ENCODE peak calls at places on chromosomes 4 and X, in eight cellular contexts. D is body of pancreas, N is mammary epithelial cell, T is HCT116, F is bronchial epithelial cell, X is IMR-90, Z is tibial nerve, A is HL-60. Q is an unnamed sample.

GRCh38 chr4:78149737-78150136 is 92.6 kb downstream of the FRAS1 start:
- DNase-seq in F (no peak), N (no peak), D (no peak), Z (no peak), A (no peak), T (no peak), X (no peak), Q (no peak)

GRCh38 chrX:10010686-10011085 is 43.5 kb downstream of the CLDN34 start:
- DNase-seq in A (no peak), D (no peak), T (no peak), F (peak; percentile 77), N (peak; percentile 46), Z (no peak), X (peak; percentile 70), Q (no peak)

GRCh38 chr4:149063007-149063406 is 620.8 kb upstream of the NR3C2 start:
- DNase-seq in T (no peak), Z (no peak), A (no peak), F (peak; percentile 4), D (no peak), X (no peak), N (no peak), Q (no peak)

GRCh38 chr4:85474818-85475630 is at the start of gene ARHGAP24:
- DNase-seq in N (peak; percentile 93), Z (peak; percentile 87), A (peak; percentile 96), X (peak; percentile 83), T (peak; percentile 70), D (peak; percentile 95), F (peak; percentile 96), Q (peak; percentile 98)

GRCh38 chr4:116878280-116878679 is 207.1 kb downstream of the TRAM1L1 start:
- DNase-seq in X (no peak), Z (no peak), A (no peak), T (no peak), N (no peak), D (no peak), F (no peak), Q (no peak)

GRCh38 chrX:10496345-10496965 is 123.9 kb downstream of the MID1 start:
- DNase-seq in D (no peak), T (no peak), Z (no peak), X (peak; percentile 91), A (no peak), F (no peak), N (peak; percentile 79), Q (peak; percentile 90)

GRCh38 chr4:31518796-31519250 is 798.7 kb downstream of the PCDH7 start:
- DNase-seq in F (peak; percentile 88), T (peak; percentile 48), A (no peak), D (no peak), X (peak; percentile 32), Z (no peak), N (peak; percentile 21), Q (peak; percentile 38)

GRCh38 chr4:56768772-56769171 is 52.7 kb downstream of the SPINK2 start:
- DNase-seq in T (no peak), D (no peak), F (peak; percentile 55), Z (no peak), X (no peak), A (no peak), N (no peak), Q (no peak)

GRCh38 chrX:20571611-20572010 is 304.9 kb upstream of the RPS6KA3 start:
- DNase-seq in T (no peak), N (no peak), X (peak; percentile 2), F (no peak), Z (no peak), A (no peak), D (no peak), Q (peak; percentile 20)

DNA sequence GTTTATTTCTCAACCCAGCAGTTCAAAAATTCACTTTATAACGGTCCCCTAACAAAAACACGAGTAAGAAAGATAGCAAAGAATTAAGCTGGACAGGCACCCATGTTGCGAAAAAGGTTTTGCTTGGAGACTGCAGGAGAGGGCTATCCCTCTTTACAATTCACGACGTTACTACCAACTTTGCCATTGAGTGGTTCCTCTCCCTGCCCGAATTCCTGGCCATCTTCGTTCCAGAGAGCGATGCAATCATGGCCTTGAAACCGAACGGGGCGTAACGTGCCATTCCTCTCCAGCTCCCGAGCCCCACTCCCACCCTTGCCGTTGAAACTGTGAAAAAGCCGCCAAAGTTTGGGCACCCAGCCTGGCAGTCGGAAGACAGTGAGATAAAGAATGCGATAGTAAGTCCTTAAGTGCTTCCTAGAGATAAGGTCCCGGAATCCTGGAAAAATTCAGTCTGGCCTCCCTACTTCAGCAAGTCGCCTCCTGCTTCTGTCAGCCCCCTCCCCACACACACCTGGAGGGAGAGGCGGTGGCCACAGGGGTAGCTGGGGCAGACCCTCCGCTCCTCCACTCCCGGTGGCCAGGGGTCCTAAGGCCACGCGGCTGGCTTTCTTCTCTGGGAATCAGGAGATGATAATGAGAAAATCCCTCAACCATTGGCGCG is 65.2 kb downstream of the FBXO8 start:
- DNase-seq in Z (no peak), D (no peak), F (no peak), N (no peak), X (no peak), T (no peak), A (no peak), Q (peak; percentile 60)
- H3K4me3 ChIP-seq in Z (peak overlapping the region; percentile 4), D (no peak overlapping the region), F (no peak overlapping the region), N (no peak overlapping the region), X (no peak overlapping the region), T (no peak overlapping the region), A (no peak overlapping the region), Q (peak overlapping the region; percentile 59)

DNA sequence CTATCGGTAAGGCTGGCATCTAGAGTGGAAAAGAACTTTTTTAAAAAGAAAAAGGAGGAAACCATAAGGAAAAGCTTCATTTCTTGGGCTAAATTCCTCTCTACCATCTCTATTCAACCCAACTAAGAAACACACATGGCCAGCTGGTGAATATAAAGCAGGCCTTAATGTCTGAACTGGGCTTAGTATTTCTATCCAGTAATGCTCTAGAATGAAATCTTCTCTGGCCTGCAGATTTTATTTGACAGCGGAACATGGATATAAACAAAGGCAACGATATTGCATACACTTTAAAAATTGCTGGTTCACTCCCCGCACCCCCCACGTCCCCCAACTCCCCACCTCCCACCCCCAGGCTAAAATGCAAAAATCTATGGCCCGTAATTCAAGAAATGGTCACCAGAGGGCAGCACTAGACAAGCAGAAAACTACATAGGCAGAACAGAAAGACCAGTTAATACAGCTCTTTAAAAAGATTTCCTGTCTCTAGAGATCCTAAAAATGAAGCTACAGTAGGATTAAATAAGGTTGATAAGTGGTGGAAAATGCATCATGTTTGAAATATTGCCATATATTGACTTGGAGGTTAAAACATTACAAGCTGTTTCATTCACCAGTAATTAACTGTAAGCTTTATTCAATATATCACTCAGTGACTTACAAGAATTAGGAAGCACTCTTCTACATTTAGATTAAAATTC is 155.2 kb upstream of the GALNT7 start:
- DNase-seq in A (peak; percentile 47), N (no peak), D (peak; percentile 46), X (peak; percentile 48), Z (peak; percentile 81), T (no peak), F (peak; percentile 48), Q (peak; percentile 60)
- TF ChIP-seq CTCF in A (peak; percentile 12), N (peak; percentile 65), D (peak; percentile 63), X (peak; percentile 63), Z (peak; percentile 46), T (peak; percentile 69), F (peak; percentile 46), Q (peak; percentile 70)

GRCh38 chr4:97866821-97867556 is 276.3 kb downstream of the STPG2 start:
- DNase-seq in D (peak; percentile 20), A (no peak), F (no peak), N (no peak), Z (no peak), X (no peak), T (no peak), Q (no peak)
- H3K4me3 ChIP-seq in D (no peak overlapping the region), A (no peak overlapping the region), F (no peak overlapping the region), N (no peak overlapping the region), Z (no peak overlapping the region), X (no peak overlapping the region), T (no peak overlapping the region), Q (no peak overlapping the region)

GRCh38 chr4:33650036-33650435 is 2594.3 kb downstream of the ARAP2 start:
- DNase-seq in X (no peak), D (no peak), A (no peak), N (no peak), F (no peak), Z (no peak), T (no peak), Q (no peak)

GRCh38 chr4:33649015-33649414 is 2595.3 kb downstream of the ARAP2 start:
- DNase-seq in N (peak; percentile 1), X (peak; percentile 5), A (no peak), Z (no peak), F (peak; percentile 10), T (peak; percentile 21), D (no peak), Q (peak; percentile 57)
- TF ChIP-seq CTCF in N (peak; percentile 50), X (peak; percentile 37), A (no peak), Z (no peak), F (peak; percentile 26), T (peak; percentile 27), D (no peak), Q (peak; percentile 74)

GRCh38 chr4:54058171-54058570 is 6.2 kb downstream of the CHIC2 start:
- DNase-seq in T (no peak), N (no peak), D (no peak), X (no peak), Z (no peak), F (no peak), A (no peak), Q (no peak)
- H3K4me3 ChIP-seq in T (no peak overlapping the region), N (no peak overlapping the region), D (no peak overlapping the region), X (no peak overlapping the region), Z (no peak overlapping the region), F (no peak overlapping the region), A (no peak overlapping the region), Q (no peak overlapping the region)

Q was measured in fibroblast of the aortic adventitia.